ENCODE peak calls at places on chromosomes 11 and 22, in four cellular contexts. S is K562, T is HL-60, Y is GM12878. E is an unnamed sample.

GRCh38 chr11:62614275-62614674 is 1.2 kb downstream of the ROM1 start:
- DNase-seq in S (peak; percentile 58), T (no peak), Y (no peak), E (no peak)

GRCh38 chr22:17583151-17583550 is 19.9 kb downstream of the SLC25A18 start:
- DNase-seq in S (no peak), T (no peak), Y (no peak), E (no peak)

GRCh38 chr11:131349368-131350086 is 20.9 kb upstream of the NTM start:
- DNase-seq in S (no peak), T (no peak), Y (no peak), E (no peak)

GRCh38 chr11:80462211-80462610 is 1021.4 kb upstream of the TENM4 start:
- DNase-seq in S (no peak), T (no peak), Y (no peak), E (no peak)

GRCh38 chr11:313787-314547 is at the start of gene IFITM1:
- DNase-seq in S (no peak), T (peak; percentile 49), Y (peak; percentile 92), E (peak; percentile 68)

GRCh38 chr11:12717851-12718291 is 43.6 kb downstream of the TEAD1 start:
- DNase-seq in S (no peak), T (no peak), Y (peak; percentile 74), E (no peak)

GRCh38 chr11:105000797-105001196 is 22.2 kb downstream of the CASP5 start:
- DNase-seq in S (peak; percentile 23), T (peak; percentile 3), Y (peak; percentile 24), E (no peak)

GRCh38 chr11:17259519-17259918 is 17.0 kb upstream of the NUCB2 start:
- DNase-seq in S (no peak), T (no peak), Y (no peak), E (no peak)

GRCh38 chr11:1089738-1090599 is 15.3 kb downstream of the MUC2 start:
- DNase-seq in S (no peak), T (no peak), Y (no peak), E (no peak)

DNA sequence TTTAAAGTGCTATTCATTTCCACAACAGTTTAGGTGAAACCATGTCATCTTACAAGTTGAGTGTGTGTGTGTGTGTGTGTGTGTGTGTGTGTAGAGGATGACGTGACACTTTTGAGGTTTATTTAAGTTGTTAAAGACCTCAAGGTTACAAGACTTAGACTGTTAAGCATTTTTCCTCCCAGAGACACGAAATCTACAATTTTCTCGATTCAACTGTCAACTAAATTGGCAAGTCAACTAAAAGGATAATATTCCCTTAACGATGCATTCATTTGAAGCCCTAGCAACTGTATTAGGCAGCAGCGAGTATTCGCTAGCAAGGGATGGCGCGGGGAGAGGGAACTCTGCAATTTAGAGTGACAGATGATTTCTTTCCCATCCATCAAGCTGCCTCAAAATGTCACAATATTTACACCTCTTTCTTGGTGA is 17.6 kb upstream of the BDNF start:
- DNase-seq in S (no peak), T (no peak), Y (no peak), E (no peak)
- TF ChIP-seq SPI1 in S (no peak), T (no peak), Y (no peak), E (no peak)

GRCh38 chr22:39097098-39098020 is at the start of gene APOBEC3H:
- DNase-seq in S (peak; percentile 25), T (no peak), Y (no peak), E (no peak)
- TF ChIP-seq SPI1 in S (no peak), T (no peak), Y (peak; percentile 22), E (peak; percentile 33)

GRCh38 chr11:118216621-118217526 is 7.9 kb downstream of the JAML start:
- DNase-seq in S (no peak), T (no peak), Y (no peak), E (no peak)
- TF ChIP-seq SPI1 in S (no peak), T (no peak), Y (no peak), E (no peak)

GRCh38 chr11:64206457-64207246 is at the start of gene FERMT3:
- DNase-seq in S (peak; percentile 73), T (peak; percentile 95), Y (peak; percentile 41), E (peak; percentile 61)
- TF ChIP-seq SPI1 in S (peak; percentile 71), T (peak; percentile 81), Y (peak; percentile 56), E (peak; percentile 51)

DNA sequence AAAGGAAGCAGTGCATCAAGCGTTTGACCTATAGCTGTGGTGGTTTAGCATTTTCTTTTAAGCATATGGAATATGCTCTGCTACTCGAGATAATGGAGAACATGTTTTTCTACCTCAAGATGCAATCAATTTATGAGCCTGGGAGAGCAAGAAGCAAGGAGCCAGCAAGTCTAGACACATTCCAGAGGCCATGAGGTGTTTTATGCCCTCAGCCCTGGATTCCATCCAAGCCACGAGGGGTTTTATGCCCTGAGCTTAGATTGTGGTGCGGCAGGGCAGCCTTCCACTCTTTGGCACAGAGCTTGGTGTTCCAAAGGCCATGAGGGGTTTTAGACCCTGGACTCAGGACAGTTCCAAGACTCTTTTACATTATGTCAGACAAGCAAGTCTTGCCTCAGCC is 11.7 kb upstream of the DNAJB13 start:
- DNase-seq in S (no peak), T (no peak), Y (no peak), E (no peak)
- TF ChIP-seq SPI1 in S (no peak), T (no peak), Y (no peak), E (no peak)

DNA sequence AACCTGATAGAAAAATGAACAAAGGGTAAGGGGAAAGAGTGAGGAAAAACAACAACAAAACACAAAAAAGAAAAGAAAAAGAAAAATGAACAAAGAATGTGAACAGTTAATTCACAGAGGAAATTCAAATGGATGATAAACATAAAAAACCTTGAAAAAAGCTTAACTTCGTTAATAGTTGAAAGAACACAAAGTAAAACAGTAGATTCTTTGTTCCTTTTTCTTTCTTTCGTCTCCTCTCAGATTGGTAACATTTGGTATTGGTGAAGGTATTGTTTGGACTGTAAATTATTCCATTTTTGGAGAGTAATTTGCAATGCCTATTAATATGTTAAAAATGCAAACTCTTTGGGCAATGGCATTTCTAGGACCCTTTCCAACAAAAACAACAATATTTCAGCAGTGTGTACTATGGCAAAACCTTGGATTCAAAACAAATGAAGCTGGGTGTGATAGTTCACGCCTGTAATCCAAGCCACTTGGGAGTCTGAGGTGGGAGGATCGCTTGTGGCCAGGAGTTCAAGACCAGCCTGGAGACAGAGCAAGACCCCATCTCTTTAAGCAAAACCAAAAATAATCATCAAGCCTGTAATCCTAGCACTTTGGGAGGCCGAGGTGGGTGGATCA is 3.3 kb upstream of the BACE1 start:
- DNase-seq in S (no peak), T (no peak), Y (no peak), E (no peak)
- TF ChIP-seq SPI1 in S (no peak), T (no peak), Y (no peak), E (no peak)

GRCh38 chr11:126914941-126915340 is 85.6 kb downstream of the KIRREL3 start:
- DNase-seq in S (no peak), T (no peak), Y (no peak), E (no peak)

GRCh38 chr11:126915430-126915829 is 85.1 kb downstream of the KIRREL3 start:
- DNase-seq in S (no peak), T (no peak), Y (no peak), E (no peak)

GRCh38 chr11:126918556-126918955 is 82.0 kb downstream of the KIRREL3 start:
- DNase-seq in S (no peak), T (no peak), Y (no peak), E (no peak)

GRCh38 chr11:126919147-126919823 is 81.3 kb downstream of the KIRREL3 start:
- DNase-seq in S (no peak), T (no peak), Y (peak; percentile 15), E (no peak)

GRCh38 chr11:126917531-126918204 is 82.9 kb downstream of the KIRREL3 start:
- DNase-seq in S (no peak), T (no peak), Y (peak; percentile 65), E (no peak)
- TF ChIP-seq SPI1 in S (no peak), T (no peak), Y (no peak), E (no peak)

DNA sequence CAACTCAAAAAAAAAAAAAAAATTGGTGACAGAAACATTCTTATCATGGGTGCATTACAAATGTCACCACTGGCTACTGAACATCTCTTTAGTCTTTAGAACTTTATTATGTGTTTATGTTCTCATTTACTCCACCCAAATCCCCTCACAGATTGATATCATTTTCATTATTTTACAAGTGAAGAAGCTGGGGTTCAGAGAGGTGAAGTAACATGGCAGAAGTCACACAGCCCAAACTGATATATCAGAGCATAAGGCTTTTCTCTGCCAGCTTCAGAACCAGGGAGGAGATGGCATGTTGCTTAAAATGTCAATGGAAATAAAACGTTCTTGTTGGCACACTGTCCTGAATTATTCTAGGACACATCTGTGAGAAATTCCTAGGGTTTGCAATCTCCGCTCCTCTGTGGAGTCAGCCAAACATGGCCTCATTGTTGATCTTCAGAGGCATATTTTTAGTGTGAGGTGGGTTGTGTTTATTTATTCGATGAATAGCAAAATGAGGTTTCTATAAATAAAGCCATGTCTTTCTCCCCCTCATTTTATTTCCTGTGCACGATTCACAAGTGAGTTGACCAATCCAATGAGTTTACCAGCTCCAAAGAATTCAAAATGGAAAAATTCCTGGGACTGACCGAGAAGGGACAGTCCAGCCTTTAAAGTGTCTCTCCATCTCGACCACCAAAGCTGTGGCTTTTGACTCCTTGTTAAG is 72.9 kb upstream of the ANO1 start:
- DNase-seq in S (no peak), T (no peak), Y (no peak), E (no peak)
- TF ChIP-seq SPI1 in S (no peak), T (no peak), Y (no peak), E (no peak)

DNA sequence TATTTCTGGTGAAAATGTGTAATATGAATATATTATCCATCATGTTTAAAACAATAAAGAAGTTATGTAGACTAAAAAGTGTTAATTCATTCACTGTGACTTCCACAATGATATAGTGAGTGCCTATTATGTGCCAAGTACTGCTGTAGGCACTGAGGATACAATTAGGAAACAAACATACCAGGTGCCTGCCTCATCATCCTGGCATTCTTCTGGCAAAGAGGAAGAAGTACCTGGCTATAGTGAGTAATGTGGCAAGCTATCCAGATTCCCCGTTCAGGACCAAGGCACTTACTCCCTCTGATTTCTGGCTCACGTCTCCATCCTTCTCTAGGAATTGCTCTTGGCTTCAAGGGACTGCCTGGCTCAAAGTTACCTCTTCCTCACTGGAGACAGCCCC is 77.5 kb upstream of the CLMP start:
- DNase-seq in S (no peak), T (no peak), Y (no peak), E (no peak)
- TF ChIP-seq SPI1 in S (no peak), T (no peak), Y (no peak), E (no peak)

GRCh38 chr11:2690261-2690575 is 9.6 kb downstream of the KCNQ1OT1 start:
- DNase-seq in S (no peak), T (no peak), Y (no peak), E (no peak)

GRCh38 chr11:2691991-2692841 is 7.6 kb downstream of the KCNQ1OT1 start:
- DNase-seq in S (no peak), T (no peak), Y (no peak), E (no peak)

GRCh38 chr11:2691355-2691761 is 8.4 kb downstream of the KCNQ1OT1 start:
- DNase-seq in S (no peak), T (no peak), Y (no peak), E (no peak)

GRCh38 chr11:2689551-2690260 is 10.1 kb downstream of the KCNQ1OT1 start:
- DNase-seq in S (no peak), T (no peak), Y (no peak), E (no peak)

GRCh38 chr11:2690596-2691354 is 9.0 kb downstream of the KCNQ1OT1 start:
- DNase-seq in S (no peak), T (no peak), Y (no peak), E (no peak)
- TF ChIP-seq SPI1 in S (no peak), T (no peak), Y (no peak), E (no peak)